ENCODE peak calls at places on chromosomes 3 and 15, in ten cellular contexts. T is left cardiac atrium; Z is glutamatergic neuron; I is progenitor cell of endocrine pancreas; V is T follicular helper cell; E is dermis microvascular lymphatic vessel endothelial cell; F is stimulated activated CD8-positive, alpha-beta memory T cell treated with anti-CD3 and anti-CD28 coated beads, Interleukin-2, amount 100 ng/mL, for 48 hours; D is upper lobe of right lung; H is activated gamma-delta T cell; L is vagina. J is an unnamed sample.
A peak's percentile ranks its signal among the peaks of the same experiment; 100 is the strongest.

GRCh38 chr3:138078901-138079344 is 36.5 kb downstream of the DZIP1L start:
- DNase-seq in V (no peak), F (no peak), E (peak; percentile 12), T (no peak), H (no peak), D (no peak), I (no peak), L (no peak), Z (no peak), J (no peak)

GRCh38 chr15:80844011-80844732 is 65.0 kb downstream of the CEMIP start:
- DNase-seq in E (no peak), I (no peak), L (no peak), D (no peak), H (no peak), T (no peak), F (no peak), V (no peak), Z (no peak), J (no peak)

GRCh38 chr3:123346726-123347125 is 102.2 kb downstream of the ADCY5 start:
- DNase-seq in E (no peak), F (no peak), I (no peak), H (no peak), V (no peak), L (no peak), D (peak; percentile 36), Z (no peak), T (peak; percentile 63), J (no peak)

GRCh38 chr15:41607033-41607432 is 48.0 kb downstream of the TYRO3 start:
- DNase-seq in F (no peak), Z (no peak), D (no peak), L (no peak), E (peak; percentile 36), H (no peak), I (no peak), T (no peak), V (no peak), J (no peak)

GRCh38 chr3:64167346-64167745 is 57.9 kb downstream of the PRICKLE2 start:
- DNase-seq in H (no peak), D (no peak), E (no peak), V (no peak), I (no peak), Z (no peak), T (no peak), L (no peak), F (no peak), J (no peak)

GRCh38 chr15:101043911-101044624 is 124.9 kb downstream of the LRRK1 start:
- DNase-seq in F (no peak), T (no peak), L (peak; percentile 54), H (no peak), V (no peak), Z (peak; percentile 6), E (no peak), D (no peak), I (no peak), J (no peak)

GRCh38 chr3:196140224-196140623 is 58.3 kb upstream of the TFRC start:
- DNase-seq in D (no peak), H (no peak), T (no peak), Z (no peak), I (no peak), V (no peak), F (peak; percentile 8), L (no peak), E (no peak), J (no peak)

GRCh38 chr3:99128205-99128604 is 226.7 kb upstream of the DCBLD2 start:
- DNase-seq in F (no peak), D (no peak), Z (no peak), V (no peak), L (no peak), I (no peak), E (peak; percentile 27), T (no peak), H (no peak), J (no peak)

GRCh38 chr3:58106640-58107039 is 98.4 kb downstream of the FLNB start:
- DNase-seq in E (no peak), Z (no peak), V (no peak), L (no peak), H (no peak), D (no peak), T (no peak), F (no peak), I (no peak), J (no peak)

GRCh38 chr15:68815598-68815997 is 5.1 kb downstream of the ANP32A start:
- DNase-seq in Z (no peak), D (no peak), V (no peak), H (no peak), L (peak; percentile 84), T (no peak), E (no peak), F (no peak), I (no peak), J (no peak)

GRCh38 chr15:39852237-39852636 is 67.8 kb downstream of the GPR176 start:
- DNase-seq in D (no peak), V (no peak), F (no peak), H (no peak), T (no peak), L (no peak), E (peak; percentile 27), I (no peak), Z (no peak), J (no peak)